ENCODE peak calls at places on chromosomes 13 and 19, in six cellular contexts. I is heart left ventricle, W is fibroblast of pulmonary artery, U is OCI-LY7, L is transverse colon, H is B cell. N is an unnamed sample.

GRCh38 chr19:39506944-39507714 is 7.8 kb upstream of the SELENOV start:
- DNase-seq in I (no peak), W (peak), U (peak), L (no peak), H (peak), N (no peak)

GRCh38 chr13:30170569-30170968 is 136.8 kb downstream of the KATNAL1 start:
- DNase-seq in I (no peak), W (no peak), U (no peak), L (no peak), H (no peak), N (no peak)

GRCh38 chr19:47618771-47619170 is 9.8 kb downstream of the BICRA start:
- DNase-seq in I (peak), W (no peak), U (no peak), L (peak), H (no peak), N (no peak)

GRCh38 chr13:99736541-99736940 is 235.0 kb downstream of the ZIC5 start:
- DNase-seq in I (no peak), W (no peak), U (no peak), L (no peak), H (no peak), N (no peak)

GRCh38 chr19:1853295-1854031 is 5.2 kb upstream of the REXO1 start:
- DNase-seq in I (peak), W (peak), U (peak), L (peak), H (peak), N (no peak)

GRCh38 chr13:77925616-77926015 is 7.0 kb upstream of the EDNRB start:
- DNase-seq in I (no peak), W (no peak), U (no peak), L (no peak), H (no peak), N (no peak)

GRCh38 chr19:19081642-19082151 is 17.9 kb downstream of the SLC25A42 start:
- DNase-seq in I (peak), W (peak), U (no peak), L (no peak), H (no peak), N (no peak)

GRCh38 chr19:18541992-18542935 is 1.1 kb downstream of the FKBP8 start:
- DNase-seq in I (no peak), W (no peak), U (peak), L (no peak), H (no peak), N (no peak)

GRCh38 chr13:92833071-92833470 is 393.5 kb upstream of the GPC6 start:
- DNase-seq in I (no peak), W (peak), U (no peak), L (no peak), H (no peak), N (no peak)

GRCh38 chr19:53333071-53333465 is 481 bp upstream of the ZNF845 start:
- DNase-seq in I (peak), W (no peak), U (peak), L (peak), H (no peak), N (no peak)

GRCh38 chr13:73898276-73898675 is 235.9 kb downstream of the KLF12 start:
- DNase-seq in I (no peak), W (no peak), U (no peak), L (no peak), H (no peak), N (no peak)

GRCh38 chr19:38049105-38049649 is 142.2 kb downstream of the SIPA1L3 start:
- DNase-seq in I (no peak), W (peak), U (peak), L (peak), H (peak), N (no peak)

GRCh38 chr13:31172535-31172934 is 10.8 kb upstream of the HSPH1 start:
- DNase-seq in I (no peak), W (peak), U (no peak), L (no peak), H (no peak), N (peak)

GRCh38 chr13:59413121-59413520 is 750.6 kb downstream of the DIAPH3 start:
- DNase-seq in I (no peak), W (no peak), U (no peak), L (no peak), H (no peak), N (no peak)

GRCh38 chr19:30421571-30421970 is 49.4 kb downstream of the ZNF536 start:
- DNase-seq in I (no peak), W (no peak), U (no peak), L (no peak), H (no peak), N (no peak)

GRCh38 chr19:39398297-39398864 is 7.2 kb downstream of the MED29 start:
- DNase-seq in I (peak), W (peak), U (no peak), L (peak), H (no peak), N (peak)

GRCh38 chr13:75656590-75656989 is 20.5 kb downstream of the LMO7 start:
- DNase-seq in I (no peak), W (no peak), U (no peak), L (no peak), H (no peak), N (no peak)

GRCh38 chr19:27773318-27774094 is 1439.4 kb downstream of the UQCRFS1 start:
- DNase-seq in I (no peak), W (no peak), U (no peak), L (no peak), H (no peak), N (no peak)

GRCh38 chr19:27775395-27775794 is 1437.6 kb downstream of the UQCRFS1 start:
- DNase-seq in I (no peak), W (no peak), U (peak), L (no peak), H (no peak), N (no peak)

GRCh38 chr19:27776020-27776419 is 1436.9 kb downstream of the UQCRFS1 start:
- DNase-seq in I (no peak), W (peak), U (peak), L (no peak), H (no peak), N (no peak)

GRCh38 chr19:27774827-27775226 is 1438.1 kb downstream of the UQCRFS1 start:
- DNase-seq in I (no peak), W (no peak), U (peak), L (no peak), H (no peak), N (no peak)

DNA sequence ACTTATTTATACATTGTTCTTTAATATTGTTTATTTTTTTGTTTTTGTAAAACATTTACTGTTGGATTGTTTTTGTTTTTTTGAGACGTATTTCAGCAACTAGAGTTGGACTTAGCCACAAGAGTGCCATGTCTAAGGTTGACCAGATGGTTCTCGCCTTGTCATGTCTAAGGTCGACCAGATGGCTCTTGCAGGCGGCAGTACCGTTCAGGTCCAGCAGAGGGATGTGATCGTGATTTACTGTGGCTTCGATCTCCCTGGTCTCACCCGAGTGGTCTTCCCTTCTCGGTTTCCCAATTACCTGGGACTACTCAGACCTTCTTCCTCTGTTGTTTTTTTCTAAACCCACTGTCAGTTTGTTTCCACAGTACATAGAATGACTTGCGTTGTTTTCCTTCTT is 1438.6 kb downstream of the UQCRFS1 start:
- DNase-seq in I (no peak), W (no peak), U (peak), L (no peak), H (no peak), N (no peak)
- TF ChIP-seq CTCF in I (no peak), W (peak), U (no peak), L (no peak), H (no peak), N (peak)

DNA sequence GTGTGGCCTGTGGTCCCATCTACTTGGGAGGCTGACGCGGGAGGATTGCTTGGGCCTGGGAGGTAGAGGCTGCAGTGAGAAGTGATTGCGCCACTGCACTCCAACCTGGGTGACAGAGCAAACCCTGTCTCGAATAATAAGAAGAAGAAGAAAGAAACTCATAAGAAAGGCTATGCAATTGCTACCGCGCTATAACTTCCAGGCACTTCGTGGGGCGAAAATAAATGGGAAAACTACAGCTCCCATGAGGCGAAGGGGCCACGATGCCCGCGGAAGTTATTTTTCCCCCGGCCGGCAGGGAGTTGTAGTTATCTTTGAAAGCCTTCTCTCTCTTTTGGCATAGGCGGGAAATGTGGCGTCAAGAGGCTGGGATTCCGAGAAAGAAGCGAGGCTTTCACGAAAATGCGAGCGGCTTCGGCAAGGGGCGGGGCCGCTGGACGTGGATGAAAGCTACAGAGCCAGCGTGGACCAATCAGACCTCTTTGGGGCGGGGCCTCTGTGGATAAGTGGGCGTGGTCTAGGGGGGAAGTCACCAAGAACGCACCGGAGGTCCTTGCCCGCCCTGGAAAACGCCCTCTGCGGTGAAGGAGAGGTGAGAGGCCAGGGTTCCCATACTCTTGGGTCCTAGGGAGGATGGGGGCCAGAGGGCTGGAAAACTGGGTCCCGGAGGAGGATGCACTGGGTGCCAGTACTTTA is at the start of gene NUCB1:
- DNase-seq in I (peak), W (peak), U (peak), L (peak), H (peak), N (peak)
- TF ChIP-seq CTCF in I (peak), W (peak), U (peak), L (no peak), H (no peak), N (peak)

DNA sequence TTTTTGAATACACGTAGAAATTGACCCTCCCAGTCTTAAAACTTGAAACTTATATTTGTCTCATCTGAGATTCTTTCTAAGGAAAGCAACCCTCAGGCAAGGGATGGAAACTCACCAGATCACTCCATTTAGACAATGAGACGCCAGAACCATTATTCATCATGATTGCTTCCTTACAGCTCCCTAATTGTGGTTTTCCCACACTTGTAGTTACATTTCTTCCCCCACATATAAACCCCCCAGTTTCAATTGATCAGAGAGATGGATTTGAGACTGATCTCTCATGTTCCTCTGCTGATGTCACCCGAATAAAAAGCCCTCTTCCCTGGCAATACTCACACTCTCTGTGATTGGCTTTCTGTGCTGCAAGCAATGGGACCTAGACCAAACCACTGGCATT is 197.9 kb upstream of the STARD13 start:
- DNase-seq in I (no peak), W (no peak), U (no peak), L (no peak), H (no peak), N (no peak)
- TF ChIP-seq CTCF in I (no peak), W (no peak), U (no peak), L (no peak), H (no peak), N (no peak)

GRCh38 chr13:28056970-28057712 is 43.2 kb downstream of the FLT3 start:
- DNase-seq in I (no peak), W (no peak), U (no peak), L (no peak), H (no peak), N (no peak)

GRCh38 chr13:28056426-28056825 is 44.0 kb downstream of the FLT3 start:
- DNase-seq in I (no peak), W (no peak), U (no peak), L (peak), H (no peak), N (no peak)

GRCh38 chr13:28055362-28055761 is 45.0 kb downstream of the FLT3 start:
- DNase-seq in I (no peak), W (no peak), U (no peak), L (no peak), H (no peak), N (no peak)

DNA sequence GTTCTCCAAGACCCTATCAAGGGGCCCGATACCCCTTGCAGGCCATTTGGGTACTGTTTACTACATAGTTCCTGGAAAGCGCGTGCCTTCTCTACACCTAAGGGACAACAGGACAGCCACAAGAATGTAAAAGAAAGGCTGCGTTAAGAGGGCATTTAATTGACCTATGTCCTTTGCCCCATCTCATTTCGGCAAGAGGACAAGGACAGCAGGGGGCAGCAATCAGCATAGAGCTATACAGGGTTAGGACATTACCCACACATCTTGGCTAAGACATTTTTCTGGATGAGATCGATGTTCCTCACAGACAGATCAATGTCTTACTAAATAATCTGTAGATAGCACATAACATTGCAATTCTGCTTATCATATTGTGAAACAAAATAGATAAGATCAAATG is 41.2 kb downstream of the FLT3 start:
- DNase-seq in I (no peak), W (peak), U (peak), L (peak), H (no peak), N (no peak)
- TF ChIP-seq CTCF in I (peak), W (peak), U (peak), L (peak), H (peak), N (peak)

GRCh38 chr19:6687117-6687516 is 17.2 kb upstream of the TNFSF14 start:
- DNase-seq in I (no peak), W (no peak), U (no peak), L (no peak), H (no peak), N (no peak)
- TF ChIP-seq CTCF in I (no peak), W (no peak), U (no peak), L (no peak), H (no peak), N (no peak)

DNA sequence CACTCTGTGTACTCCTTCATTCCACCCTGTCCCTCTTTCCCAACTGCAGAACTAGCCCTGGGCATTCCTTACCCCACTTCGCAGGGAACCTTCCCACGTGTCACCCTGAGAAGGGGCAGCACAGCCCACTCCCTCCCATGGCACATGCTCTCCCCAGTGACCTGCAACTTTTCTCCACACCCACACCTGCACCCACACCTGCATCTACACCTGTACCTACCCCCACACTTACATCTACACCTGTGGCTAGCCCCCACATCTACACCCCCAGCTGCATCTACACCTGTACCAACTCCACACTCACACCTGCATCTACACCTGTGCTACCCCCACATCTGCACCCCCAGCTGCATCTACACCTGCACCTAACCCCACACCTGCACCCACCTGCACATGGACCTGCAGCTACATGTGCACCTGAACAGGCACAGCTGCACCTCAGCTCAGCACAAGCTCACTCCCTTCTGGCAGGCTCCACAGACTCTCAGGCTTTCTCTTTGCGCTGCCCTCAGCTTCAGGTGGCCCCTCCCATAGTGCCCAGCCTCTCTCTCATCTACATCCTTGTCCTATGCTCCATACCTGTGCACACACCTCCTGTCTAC is 234.1 kb downstream of the TUBA3C start:
- DNase-seq in I (no peak), W (no peak), U (no peak), L (no peak), H (no peak), N (no peak)
- TF ChIP-seq CTCF in I (no peak), W (no peak), U (no peak), L (no peak), H (no peak), N (no peak)

DNA sequence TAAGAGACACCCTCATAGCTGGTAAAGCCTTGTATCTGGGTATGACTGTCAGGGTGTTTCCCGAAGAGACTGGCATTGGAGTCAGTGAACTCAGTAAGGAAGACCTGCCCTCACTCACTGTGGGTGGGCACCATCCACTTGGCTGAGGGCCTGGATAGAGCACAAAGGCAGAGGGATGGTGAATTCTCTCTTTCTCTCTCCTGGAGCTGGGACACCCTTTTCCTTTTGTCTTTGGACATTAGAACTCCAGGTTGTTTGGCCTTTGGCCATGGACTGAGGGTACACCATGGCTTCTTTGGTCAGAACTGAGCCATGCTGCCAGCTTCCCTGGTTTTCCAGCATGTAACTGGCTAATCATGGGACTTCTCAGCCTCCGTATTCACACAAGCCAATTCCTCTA is 4.6 kb upstream of the CEACAM1 start:
- DNase-seq in I (no peak), W (no peak), U (no peak), L (no peak), H (no peak), N (no peak)
- TF ChIP-seq CTCF in I (no peak), W (no peak), U (no peak), L (no peak), H (no peak), N (no peak)

GRCh38 chr19:50518091-50519005 is 4.6 kb upstream of the ASPDH start:
- DNase-seq in I (no peak), W (no peak), U (no peak), L (no peak), H (no peak), N (no peak)
- TF ChIP-seq CTCF in I (no peak), W (no peak), U (peak), L (no peak), H (no peak), N (no peak)